ENCODE peak calls at places on chromosomes 1 and 21, in five cellular contexts. H is BJ, X is IMR-90, S is neural progenitor cell, B is ovary. Q is an unnamed sample. For H3K27me3 and H3K36me3, the result is how much of the 10 kb centered on the place peaks cover.

GRCh38 chr1:227904541-227905335 is 43.0 kb downstream of the WNT9A start:
- DNase-seq in H (no peak), B (no peak), X (no peak), S (no peak), Q (no peak)

GRCh38 chr1:212606734-212607205 is 1.8 kb upstream of the ATF3 start:
- DNase-seq in X (no peak), H (no peak), B (peak), S (peak), Q (no peak)

GRCh38 chr1:20138961-20139550 is at the start of gene PLA2G2F:
- DNase-seq in B (no peak), X (no peak), S (no peak), H (no peak), Q (no peak)

GRCh38 chr1:194959795-194960194 is 1648.4 kb downstream of the KCNT2 start:
- DNase-seq in X (no peak), B (no peak), H (no peak), S (no peak), Q (no peak)

GRCh38 chr1:118659646-118660045 is 328.5 kb downstream of the TBX15 start:
- DNase-seq in S (peak), X (no peak), H (no peak), B (no peak), Q (no peak)

GRCh38 chr1:89780721-89781120 is 40.1 kb upstream of the LRRC8D start:
- DNase-seq in S (no peak), B (no peak), H (peak), X (peak), Q (peak)

GRCh38 chr1:16254263-16254948 is 17.4 kb upstream of the CPLANE2 start:
- DNase-seq in B (no peak), X (peak), S (no peak), H (no peak), Q (no peak)

GRCh38 chr21:46024983-46025860 is 43.7 kb downstream of the COL6A1 start:
- DNase-seq in X (peak), B (no peak), S (no peak), H (peak), Q (no peak)

GRCh38 chr1:7555391-7556185 is 215.5 kb upstream of the VAMP3 start:
- DNase-seq in H (no peak), S (no peak), B (no peak), X (no peak), Q (no peak)

GRCh38 chr1:173433927-173434326 is 43.2 kb upstream of the PRDX6 start:
- DNase-seq in X (no peak), B (no peak), S (no peak), H (no peak), Q (no peak)

GRCh38 chr1:172607145-172607544 is 51.8 kb upstream of the FASLG start:
- DNase-seq in B (no peak), S (no peak), X (no peak), H (no peak), Q (no peak)

GRCh38 chr1:68571499-68571898 is 74.6 kb upstream of the DEPDC1 start:
- DNase-seq in S (no peak), H (no peak), X (no peak), B (no peak), Q (no peak)

GRCh38 chr21:37829447-37829846 is 86.8 kb downstream of the KCNJ6 start:
- DNase-seq in B (no peak), X (peak), S (no peak), H (no peak), Q (no peak)

GRCh38 chr1:46302091-46303037 is 1.1 kb downstream of the LRRC41 start:
- DNase-seq in B (peak), S (peak), H (no peak), X (peak), Q (peak)

GRCh38 chr1:231964241-231964640 is 337.7 kb downstream of the DISC1 start:
- DNase-seq in S (no peak), X (no peak), B (no peak), H (no peak), Q (no peak)

GRCh38 chr1:50422946-50423669 is at the start of gene DMRTA2:
- DNase-seq in B (no peak), H (no peak), X (no peak), S (peak), Q (no peak)

GRCh38 chr1:40315795-40316594 is 1.1 kb downstream of the COL9A2 start:
- DNase-seq in X (no peak), S (peak), H (no peak), B (no peak), Q (peak)

GRCh38 chr1:21362096-21362495 is 71.8 kb upstream of the ECE1 start:
- DNase-seq in H (no peak), S (no peak), B (no peak), X (no peak), Q (no peak)

GRCh38 chr1:116389705-116390104 is 16.7 kb downstream of the ATP1A1 start:
- DNase-seq in X (no peak), B (no peak), H (no peak), S (no peak), Q (no peak)

GRCh38 chr1:33897092-33897725 is 33.3 kb downstream of the HMGB4 start:
- DNase-seq in H (no peak), S (no peak), B (no peak), X (no peak), Q (no peak)

GRCh38 chr1:118485757-118486156 is 300.7 kb upstream of the SPAG17 start:
- DNase-seq in S (no peak), B (no peak), H (no peak), X (no peak), Q (no peak)

GRCh38 chr1:165858364-165858823 is 31.0 kb downstream of the UCK2 start:
- DNase-seq in X (no peak), S (no peak), B (no peak), H (no peak), Q (no peak)

GRCh38 chr1:111511362-111511761 is 7.9 kb upstream of the ADORA3 start:
- DNase-seq in X (no peak), S (no peak), B (no peak), H (no peak), Q (no peak)
- H3K27me3 ChIP-seq in X (under half), S (under half), B (under half), H (under half), Q (under half)

GRCh38 chr21:15552914-15553491 is 176.8 kb upstream of the USP25 start:
- DNase-seq in X (peak), B (no peak), H (no peak), S (no peak), Q (no peak)
- TF ChIP-seq CTCF in X (peak), B (no peak), H (peak), S (peak), Q (peak)

GRCh38 chr1:205610781-205611473 is 20.9 kb downstream of the ELK4 start:
- DNase-seq in X (no peak), B (no peak), H (no peak), S (no peak), Q (no peak)
- H3K36me3 ChIP-seq in X (under half), B (under half), H (under half), S (under half), Q (under half)

GRCh38 chr1:177172331-177172730 is 1.6 kb downstream of the BRINP2 start:
- DNase-seq in X (no peak), B (no peak), S (no peak), H (no peak), Q (no peak)
- H3K27me3 ChIP-seq in X (under half), B (under half), S (half or more), H (under half), Q (under half)

DNA sequence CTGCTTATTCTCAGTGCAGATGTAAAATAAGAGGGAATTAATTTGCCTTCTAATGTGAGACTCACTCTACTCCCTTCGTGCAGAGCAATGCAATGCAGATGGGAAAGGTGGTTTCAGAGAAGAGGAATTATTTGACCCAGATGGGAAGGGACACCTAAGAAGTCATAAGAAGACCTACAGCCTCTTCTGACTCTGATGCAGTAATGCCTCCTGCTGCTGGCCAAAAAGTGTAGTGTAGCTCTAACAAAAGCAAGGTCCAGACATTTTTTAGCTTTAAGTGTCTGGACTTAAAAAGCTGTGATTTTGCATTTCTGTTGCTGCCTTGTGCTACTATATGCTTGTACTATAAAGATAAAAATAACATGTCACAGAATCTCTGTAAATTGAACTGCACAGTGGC is 501.4 kb downstream of the TTLL7 start:
- DNase-seq in X (no peak), S (peak), H (no peak), B (no peak), Q (no peak)
- TF ChIP-seq CTCF in X (no peak), S (peak), H (peak), B (no peak), Q (peak)

GRCh38 chr1:2400576-2400909 is 8.9 kb downstream of the RER1 start:
- DNase-seq in H (no peak), X (no peak), S (no peak), B (no peak), Q (no peak)

GRCh38 chr1:2400950-2401649 is 9.5 kb downstream of the RER1 start:
- DNase-seq in S (no peak), B (no peak), H (no peak), X (no peak), Q (no peak)

GRCh38 chr1:2398871-2399270 is 7.2 kb downstream of the RER1 start:
- DNase-seq in H (no peak), S (no peak), X (no peak), B (no peak), Q (no peak)

GRCh38 chr1:2402420-2402819 is 9.9 kb downstream of the PEX10 start:
- DNase-seq in B (no peak), H (no peak), S (no peak), X (no peak), Q (no peak)

DNA sequence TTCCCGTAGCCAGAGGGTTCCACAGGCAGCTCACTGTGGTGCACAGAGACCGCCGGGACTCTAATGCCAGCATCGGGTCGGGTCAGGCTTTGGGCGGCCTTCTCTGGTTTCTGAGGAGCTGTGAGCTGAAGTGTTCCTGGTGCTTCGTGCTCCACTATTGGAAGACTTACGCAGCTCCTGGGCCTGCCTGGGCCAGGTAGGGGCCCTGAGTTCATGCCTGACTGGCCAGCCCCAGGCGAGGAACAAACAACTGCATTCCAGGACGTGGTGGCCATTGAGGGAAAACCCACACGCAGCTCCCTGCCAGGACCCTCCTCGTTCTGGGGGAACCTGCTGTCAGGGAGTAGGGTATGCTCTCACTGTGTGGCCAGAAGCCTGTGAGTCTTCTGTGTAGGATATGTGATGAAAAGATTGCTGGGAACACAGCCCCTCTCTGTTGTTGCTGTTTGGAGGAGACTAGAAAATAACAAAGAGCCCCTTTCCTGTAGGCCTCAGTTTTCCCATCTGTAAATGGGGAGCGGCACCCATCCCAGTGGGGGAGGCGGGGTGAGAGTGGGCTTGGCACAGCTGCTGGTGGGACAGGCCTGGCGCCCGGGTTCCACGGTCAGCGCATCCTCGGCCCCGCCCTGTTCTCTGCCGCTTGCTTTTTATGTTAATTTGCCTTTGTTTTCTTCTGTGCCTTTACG is 8.4 kb downstream of the RER1 start:
- DNase-seq in B (no peak), S (no peak), X (no peak), H (no peak), Q (no peak)
- H3K36me3 ChIP-seq in B (under half), S (under half), X (half or more), H (under half), Q (half or more)

GRCh38 chr21:42169758-42170157 is 49.2 kb upstream of the ABCG1 start:
- DNase-seq in S (no peak), X (no peak), H (no peak), B (no peak), Q (no peak)
- H3K27me3 ChIP-seq in S (under half), X (under half), H (under half), B (under half), Q (under half)

GRCh38 chr1:39205781-39206464 is 1.4 kb downstream of the MACF1 start:
- DNase-seq in H (no peak), B (no peak), X (no peak), S (no peak), Q (no peak)

GRCh38 chr1:39205102-39205780 is 746 bp downstream of the MACF1 start:
- DNase-seq in H (peak), B (no peak), S (no peak), X (peak), Q (no peak)

GRCh38 chr1:39199593-39199992 is 4.9 kb upstream of the MACF1 start:
- DNase-seq in B (no peak), S (no peak), H (no peak), X (no peak), Q (no peak)

DNA sequence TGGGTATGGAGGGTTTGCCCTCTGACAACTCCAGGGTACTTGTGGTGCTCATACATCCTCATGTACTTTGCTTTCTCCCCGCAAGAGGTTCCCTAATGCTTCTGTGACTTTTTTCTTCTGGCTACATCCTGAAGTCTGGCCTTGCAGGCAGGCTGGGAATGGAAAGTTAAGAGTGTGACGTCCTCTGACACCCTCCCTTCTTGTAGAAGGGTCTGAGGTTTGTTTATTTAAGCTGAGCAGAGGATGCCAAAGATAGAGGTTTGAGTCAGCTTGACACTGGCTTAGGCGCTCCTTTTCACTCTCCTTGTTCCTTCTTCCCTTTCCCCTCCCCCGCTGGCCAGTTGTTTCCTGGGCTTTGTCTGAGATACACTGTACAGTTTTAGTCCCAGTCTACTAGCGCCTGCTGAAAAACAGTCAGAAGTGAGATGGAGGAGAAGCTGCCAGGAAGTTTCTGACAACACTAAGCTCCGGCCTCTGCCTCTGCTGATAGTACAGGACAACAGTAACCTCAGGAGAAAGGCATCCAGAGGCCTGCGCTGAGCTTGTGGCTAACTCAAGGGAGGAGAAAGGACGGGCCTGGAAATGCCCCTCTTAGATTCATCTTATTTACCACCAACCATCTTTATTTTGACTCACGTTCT is at the start of gene MACF1:
- DNase-seq in H (peak), B (peak), X (peak), S (peak), Q (no peak)
- TF ChIP-seq CTCF in H (peak), B (peak), X (peak), S (no peak), Q (no peak)

GRCh38 chr21:43794857-43795256 is 5.5 kb downstream of the RRP1 start:
- DNase-seq in B (no peak), X (no peak), H (no peak), S (no peak), Q (no peak)
- H3K36me3 ChIP-seq in B (under half), X (half or more), H (half or more), S (under half), Q (under half)